ENCODE peak calls at places on chromosomes 6 and 20, in six cellular contexts. B is HTR-8/SVneo; G is central memory CD4-positive, alpha-beta T cell; X is posterior cingulate gyrus; L is H54; O is activated T-cell treated with anti-CD3 and anti-CD28 coated beads, Interleukin-2, amount 50 U/mL, for 4 hours. A is an unnamed sample.
A peak's percentile ranks its signal among the peaks of the same experiment; 100 is the strongest.

GRCh38 chr6:56953597-56954388 is 1.1 kb upstream of the BEND6 start:
- DNase-seq in B (no peak), L (no peak), O (no peak), G (no peak), X (no peak), A (no peak)

GRCh38 chr6:97705568-97705967 is 422.6 kb upstream of the MMS22L start:
- DNase-seq in B (no peak), L (no peak), X (no peak), G (no peak), O (no peak), A (no peak)

GRCh38 chr6:87139236-87139635 is 16.1 kb upstream of the ZNF292 start:
- DNase-seq in G (peak; percentile 60), X (no peak), L (no peak), B (peak; percentile 22), O (peak; percentile 26), A (no peak)

GRCh38 chr6:11815231-11815630 is 36.6 kb upstream of the ADTRP start:
- DNase-seq in O (no peak), G (no peak), L (no peak), X (no peak), B (peak; percentile 28), A (no peak)

GRCh38 chr6:4687989-4688947 is 87.9 kb upstream of the CDYL start:
- DNase-seq in G (no peak), B (peak; percentile 71), L (peak; percentile 75), X (no peak), O (no peak), A (no peak)

GRCh38 chr20:3766832-3767433 is 620 bp downstream of the ADISSP start:
- DNase-seq in B (no peak), G (no peak), L (no peak), O (no peak), X (peak; percentile 85), A (no peak)

GRCh38 chr6:29141606-29142005 is 29.1 kb upstream of the OR2J2 start:
- DNase-seq in L (no peak), X (no peak), O (no peak), B (no peak), G (no peak), A (no peak)

GRCh38 chr20:64051532-64052325 is 2.3 kb upstream of the SOX18 start:
- DNase-seq in O (no peak), X (no peak), L (no peak), G (no peak), B (no peak), A (no peak)

GRCh38 chr20:32333988-32334885 is 23.9 kb upstream of the ASXL1 start:
- DNase-seq in B (no peak), X (peak; percentile 89), O (peak; percentile 35), G (peak; percentile 47), L (no peak), A (peak; percentile 53)

GRCh38 chr6:83430606-83431544 is at the start of gene ME1:
- DNase-seq in B (peak; percentile 63), O (peak; percentile 24), L (peak; percentile 89), G (no peak), X (peak; percentile 94), A (peak; percentile 24)

GRCh38 chr20:36384022-36384619 is 78.0 kb downstream of the DLGAP4 start:
- DNase-seq in B (peak; percentile 76), G (peak; percentile 5), X (peak; percentile 80), L (peak; percentile 62), O (no peak), A (no peak)

GRCh38 chr6:74114428-74114827 is 418.4 kb downstream of the CD109 start:
- DNase-seq in O (no peak), X (no peak), B (no peak), G (no peak), L (no peak), A (no peak)

GRCh38 chr6:87074051-87074711 is 20.7 kb downstream of the CGA start:
- DNase-seq in X (peak; percentile 84), O (no peak), L (no peak), B (no peak), G (no peak), A (no peak)